ENCODE peak calls at places on chromosome 10, in eight cellular contexts. P is adrenal gland; L is HEK293T; M is HTR-8/SVneo; Q is GM12878; R is Kasumi-1; X is activated T-cell treated with anti-CD3 and anti-CD28 coated beads, Interleukin-2, amount 50 U/mL, for 48 hours; U is brain pericyte. Z is an unnamed sample.

GRCh38 chr10:12720217-12720981 is 281.1 kb downstream of the CCDC3 start:
- DNase-seq in P (peak), L (peak), M (peak), Q (no peak), R (no peak), X (peak), U (no peak), Z (peak)

GRCh38 chr10:21002097-21002878 is 105.2 kb upstream of the NEBL start:
- DNase-seq in P (no peak), L (no peak), M (no peak), Q (no peak), R (no peak), X (no peak), U (peak), Z (no peak)

GRCh38 chr10:20879136-20879535 is 18.0 kb downstream of the NEBL start:
- DNase-seq in P (no peak), L (no peak), M (no peak), Q (no peak), R (no peak), X (no peak), U (no peak), Z (no peak)

GRCh38 chr10:130737622-130738021 is 573.9 kb downstream of the TCERG1L start:
- DNase-seq in P (no peak), L (no peak), M (no peak), Q (no peak), R (peak), X (no peak), U (no peak), Z (peak)

GRCh38 chr10:130436633-130437032 is 300.4 kb downstream of the GLRX3 start:
- DNase-seq in P (no peak), L (no peak), M (no peak), Q (no peak), R (no peak), X (no peak), U (no peak), Z (no peak)

GRCh38 chr10:73625004-73625883 is 16.0 kb downstream of the MYOZ1 start:
- DNase-seq in P (peak), L (peak), M (peak), Q (no peak), R (peak), X (no peak), U (no peak), Z (peak)

GRCh38 chr10:60237977-60238376 is 151.7 kb downstream of the ANK3 start:
- DNase-seq in P (no peak), L (no peak), M (peak), Q (peak), R (no peak), X (no peak), U (no peak), Z (no peak)

GRCh38 chr10:109887272-109887671 is 36.0 kb downstream of the XPNPEP1 start:
- DNase-seq in P (no peak), L (no peak), M (no peak), Q (no peak), R (no peak), X (no peak), U (no peak), Z (peak)